ENCODE peak calls at places on chromosomes 13 and 19, in six cellular contexts. A is NCI-H748 treated with DMSO at 0.1 percent for 48 hours, W is SJCRH30, N is ureter, D is NCI-H2029 treated with DMSO at 0.1 percent for 48 hours, H is foreskin fibroblast. P is an unnamed sample.

GRCh38 chr19:17777840-17778620 is 16.9 kb upstream of the B3GNT3 start:
- DNase-seq in A (no peak), D (no peak), W (peak), N (peak), H (peak), P (no peak)

GRCh38 chr13:43036386-43037220 is 13.2 kb downstream of the DNAJC15 start:
- DNase-seq in D (no peak), W (peak), N (no peak), A (no peak), H (no peak), P (no peak)

GRCh38 chr13:98263841-98264240 is 86.8 kb upstream of the RNF113B start:
- DNase-seq in W (no peak), N (no peak), A (no peak), D (no peak), H (no peak), P (no peak)

GRCh38 chr19:54201980-54202379 is 1.3 kb downstream of the RPS9 start:
- DNase-seq in A (no peak), D (no peak), H (no peak), N (no peak), W (no peak), P (no peak)

GRCh38 chr13:50171585-50172282 is 156.5 kb downstream of the KCNRG start:
- DNase-seq in D (no peak), N (no peak), A (no peak), W (no peak), H (no peak), P (no peak)

GRCh38 chr19:38685666-38686529 is 38.4 kb downstream of the ACTN4 start:
- DNase-seq in A (no peak), N (no peak), H (peak), D (no peak), W (no peak), P (no peak)

GRCh38 chr13:78608705-78609463 is 5.5 kb upstream of the POU4F1 start:
- DNase-seq in W (no peak), D (no peak), H (peak), N (no peak), A (no peak), P (no peak)

GRCh38 chr13:28680541-28680940 is 21.6 kb downstream of the POMP start:
- DNase-seq in W (no peak), N (no peak), D (no peak), H (no peak), A (no peak), P (no peak)

GRCh38 chr19:39426170-39426569 is 9.6 kb downstream of the RPS16 start:
- DNase-seq in D (no peak), H (no peak), A (no peak), W (no peak), N (no peak), P (no peak)

GRCh38 chr13:21637296-21637695 is 33.3 kb upstream of the MICU2 start:
- DNase-seq in A (peak), N (peak), W (peak), H (peak), D (peak), P (no peak)

GRCh38 chr13:33355470-33355869 is 69.9 kb upstream of the STARD13 start:
- DNase-seq in N (no peak), W (no peak), D (no peak), A (no peak), H (peak), P (no peak)

GRCh38 chr13:63435668-63436275 is 2020.1 kb upstream of the PCDH20 start:
- DNase-seq in A (no peak), N (no peak), D (no peak), H (peak), W (peak), P (no peak)

GRCh38 chr13:45715351-45715750 is 13.2 kb downstream of the CBY2 start:
- DNase-seq in D (no peak), N (no peak), H (no peak), A (no peak), W (no peak), P (peak)

GRCh38 chr19:7986321-7987083 is 18.9 kb downstream of the ELAVL1 start:
- DNase-seq in W (no peak), H (peak), D (no peak), A (no peak), N (no peak), P (no peak)

GRCh38 chr13:93881418-93881817 is 598.1 kb downstream of the DCT start:
- DNase-seq in A (no peak), D (no peak), N (no peak), H (peak), W (no peak), P (no peak)

GRCh38 chr19:3504723-3505122 is 1.4 kb upstream of the FZR1 start:
- DNase-seq in A (no peak), W (no peak), D (no peak), N (no peak), H (peak), P (no peak)

GRCh38 chr13:39451301-39451700 is 151.7 kb downstream of the LHFPL6 start:
- DNase-seq in W (no peak), D (peak), H (peak), N (no peak), A (peak), P (no peak)

GRCh38 chr13:26929971-26930730 is 169.6 kb upstream of the GPR12 start:
- DNase-seq in W (peak), A (peak), N (peak), H (peak), D (peak), P (peak)

GRCh38 chr13:24306632-24307031 is 2.7 kb upstream of the C1QTNF9 start:
- DNase-seq in D (no peak), A (no peak), N (no peak), H (peak), W (no peak), P (no peak)

GRCh38 chr19:36032251-36033104 is at the start of gene CLIP3:
- DNase-seq in D (peak), H (peak), A (peak), N (peak), W (peak), P (no peak)

P was measured in right atrium auricular region.